ENCODE peak calls at places on chromosomes 12 and 14, in six cellular contexts. A, Q, M, L, O and J are unnamed samples. For H3K4me1, the result is how much of the 10 kb centered on the place peaks cover.

GRCh38 chr12:49959570-49960473 is 1.9 kb upstream of the AQP5 start:
- DNase-seq in A (peak), Q (no peak), M (peak), L (peak), O (no peak), J (no peak)

GRCh38 chr12:33129500-33129899 is 232.9 kb upstream of the PKP2 start:
- DNase-seq in A (no peak), Q (no peak), M (no peak), L (no peak), O (no peak), J (no peak)

GRCh38 chr14:58848365-58848764 is 210.6 kb downstream of the DACT1 start:
- DNase-seq in A (no peak), Q (no peak), M (no peak), L (no peak), O (no peak), J (no peak)

GRCh38 chr14:69044965-69045555 is 66.0 kb upstream of the ACTN1 start:
- DNase-seq in A (peak), Q (no peak), M (no peak), L (no peak), O (peak), J (peak)

GRCh38 chr14:100687386-100687785 is 39.3 kb upstream of the DLK1 start:
- DNase-seq in A (no peak), Q (no peak), M (no peak), L (no peak), O (no peak), J (no peak)

GRCh38 chr12:52279683-52280318 is 5.4 kb downstream of the KRT86 start:
- DNase-seq in A (no peak), Q (no peak), M (no peak), L (no peak), O (no peak), J (peak)

GRCh38 chr14:49173765-49174373 is 412.3 kb downstream of the RPS29 start:
- DNase-seq in A (no peak), Q (peak), M (no peak), L (peak), O (no peak), J (peak)

GRCh38 chr14:54642121-54642520 is 75.2 kb downstream of the SAMD4A start:
- DNase-seq in A (no peak), Q (no peak), M (no peak), L (no peak), O (no peak), J (no peak)

GRCh38 chr12:125804660-125805059 is 739.4 kb downstream of the AACS start:
- DNase-seq in A (no peak), Q (no peak), M (no peak), L (no peak), O (no peak), J (no peak)

GRCh38 chr14:76203086-76204001 is 51.6 kb downstream of the GPATCH2L start:
- DNase-seq in A (peak), Q (no peak), M (no peak), L (peak), O (no peak), J (peak)

GRCh38 chr14:105882626-105883025 is 356.2 kb downstream of the TMEM121 start:
- DNase-seq in A (no peak), Q (peak), M (peak), L (no peak), O (peak), J (no peak)

GRCh38 chr14:55715889-55716288 is 135.9 kb downstream of the KTN1 start:
- DNase-seq in A (no peak), Q (no peak), M (no peak), L (no peak), O (no peak), J (peak)

GRCh38 chr14:39673141-39674133 is 241.2 kb upstream of the FBXO33 start:
- DNase-seq in A (no peak), Q (no peak), M (no peak), L (no peak), O (no peak), J (peak)

GRCh38 chr12:96989916-96990315 is 82.9 kb downstream of the NEDD1 start:
- DNase-seq in A (no peak), Q (no peak), M (no peak), L (peak), O (no peak), J (peak)

DNA sequence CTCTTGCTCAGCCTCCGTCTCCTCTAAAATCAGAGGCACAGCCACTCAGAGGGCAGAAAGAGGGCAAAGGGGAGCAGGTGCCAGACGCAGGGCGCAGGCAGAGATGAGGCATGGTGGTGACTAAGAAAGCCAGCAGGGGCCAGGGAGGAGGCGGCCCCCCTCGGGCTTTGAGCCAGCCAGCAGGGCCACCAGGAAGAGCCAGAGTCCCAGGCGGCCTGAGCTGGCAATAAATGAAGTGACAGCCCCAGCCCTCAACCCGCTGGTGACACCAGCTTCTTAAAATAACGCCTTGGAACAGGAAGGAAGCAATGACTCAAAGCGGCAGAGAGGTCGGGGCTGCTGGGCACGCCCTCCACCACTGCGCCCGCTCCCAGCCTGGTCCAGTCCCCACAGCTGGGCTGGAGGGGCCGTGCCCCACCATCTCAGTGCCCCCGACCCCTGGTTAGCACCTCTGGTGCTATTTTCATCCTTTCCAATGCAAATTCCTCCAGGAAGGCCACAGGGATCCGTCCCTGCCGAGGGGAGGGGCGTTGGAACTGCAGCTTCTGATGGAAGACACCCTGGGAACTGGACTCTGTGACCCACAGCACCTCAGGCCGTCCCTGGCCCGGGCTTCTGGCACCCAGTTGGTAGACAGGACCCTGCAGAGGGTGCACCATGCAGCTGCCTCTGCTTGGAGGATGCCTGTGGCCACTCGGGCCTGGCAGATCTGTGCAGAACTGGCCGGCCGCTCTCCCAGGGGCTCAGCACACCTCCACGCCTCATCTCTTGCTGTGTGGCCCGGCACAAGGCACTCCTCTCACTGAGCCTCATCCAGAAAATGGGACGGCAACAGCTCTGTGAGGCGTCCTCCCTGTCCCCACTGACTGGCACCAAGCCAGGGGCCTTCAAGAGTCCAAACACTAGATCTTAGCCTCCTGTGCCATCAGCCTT is 113.7 kb downstream of the NCOR2 start:
- DNase-seq in A (peak), Q (peak), M (peak), L (peak), O (peak), J (peak)
- H3K4me1 ChIP-seq in A (under half), Q (half or more), M (half or more), L (under half), O (half or more), J (under half)

GRCh38 chr14:99234982-99235491 is 37.0 kb downstream of the BCL11B start:
- DNase-seq in A (no peak), Q (peak), M (no peak), L (no peak), O (no peak), J (no peak)
- H3K4me1 ChIP-seq in A (under half), Q (half or more), M (under half), L (under half), O (under half), J (under half)

GRCh38 chr12:73072214-73072613 is 800.0 kb downstream of the TRHDE start:
- DNase-seq in A (no peak), Q (no peak), M (no peak), L (no peak), O (no peak), J (no peak)

GRCh38 chr12:73065913-73066312 is 793.7 kb downstream of the TRHDE start:
- DNase-seq in A (no peak), Q (no peak), M (no peak), L (no peak), O (no peak), J (no peak)

DNA sequence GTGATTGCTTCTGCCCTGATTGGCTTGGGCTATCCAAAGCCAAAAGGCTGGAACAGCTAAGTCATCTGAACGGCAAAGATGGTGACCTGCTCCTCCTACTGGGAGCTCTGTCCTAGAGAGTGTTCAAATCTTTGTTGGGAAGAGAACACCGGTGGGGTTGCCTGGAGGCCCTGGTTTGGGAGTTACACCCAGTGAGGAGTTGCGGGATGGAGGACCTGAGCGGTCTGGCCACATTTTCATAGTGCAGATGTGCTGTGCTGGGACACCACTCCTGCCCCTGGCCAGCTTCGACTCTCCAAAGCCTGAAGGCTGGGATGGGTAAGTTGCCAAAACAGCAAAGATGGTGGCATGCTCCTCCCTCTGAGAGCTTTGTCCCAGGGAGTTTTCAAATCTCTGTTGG is 795.4 kb downstream of the TRHDE start:
- DNase-seq in A (no peak), Q (no peak), M (no peak), L (no peak), O (no peak), J (no peak)
- H3K4me1 ChIP-seq in A (under half), Q (under half), M (under half), L (under half), O (under half), J (under half)

GRCh38 chr14:23172572-23172971 is 10.9 kb downstream of the SLC7A8 start:
- DNase-seq in A (no peak), Q (no peak), M (no peak), L (no peak), O (no peak), J (no peak)
- H3K4me1 ChIP-seq in A (under half), Q (under half), M (half or more), L (under half), O (under half), J (under half)

GRCh38 chr12:47835017-47835830 is 15.5 kb upstream of the HDAC7 start:
- DNase-seq in A (no peak), Q (no peak), M (no peak), L (no peak), O (no peak), J (no peak)

GRCh38 chr12:47835831-47836155 is 16.1 kb upstream of the HDAC7 start:
- DNase-seq in A (no peak), Q (no peak), M (no peak), L (no peak), O (no peak), J (no peak)

GRCh38 chr12:47834199-47835016 is 14.7 kb upstream of the HDAC7 start:
- DNase-seq in A (no peak), Q (no peak), M (no peak), L (no peak), O (no peak), J (no peak)

GRCh38 chr12:47832263-47832933 is 12.7 kb upstream of the HDAC7 start:
- DNase-seq in A (no peak), Q (no peak), M (no peak), L (no peak), O (no peak), J (no peak)

GRCh38 chr12:47833591-47834012 is 13.9 kb upstream of the HDAC7 start:
- DNase-seq in A (no peak), Q (no peak), M (no peak), L (no peak), O (no peak), J (no peak)
- H3K4me1 ChIP-seq in A (under half), Q (half or more), M (half or more), L (under half), O (under half), J (under half)

GRCh38 chr12:113241191-113242017 is 20.1 kb downstream of the TPCN1 start:
- DNase-seq in A (no peak), Q (no peak), M (no peak), L (peak), O (no peak), J (peak)
- H3K4me1 ChIP-seq in A (under half), Q (under half), M (half or more), L (under half), O (half or more), J (under half)